ENCODE peak calls at places on chromosome 20, in six cellular contexts. Q, Z, F, H, T and M are unnamed samples. For H3K4me1, the result is how much of the 10 kb centered on the place peaks cover.

GRCh38 chr20:50274570-50275430 is 84.2 kb downstream of the CEBPB start:
- DNase-seq in Q (peak), H (no peak), F (no peak), Z (peak), T (no peak), M (peak)

GRCh38 chr20:58626076-58626475 is 25.0 kb upstream of the STX16 start:
- DNase-seq in F (no peak), T (no peak), Z (no peak), H (no peak), Q (no peak), M (no peak)

GRCh38 chr20:51696304-51697118 is 71.7 kb downstream of the ATP9A start:
- DNase-seq in F (no peak), H (peak), Q (no peak), T (no peak), Z (no peak), M (no peak)

GRCh38 chr20:39775110-39775509 is 813.0 kb downstream of the DHX35 start:
- DNase-seq in H (peak), Z (peak), F (no peak), T (no peak), Q (peak), M (peak)

GRCh38 chr20:24683676-24684075 is 214.2 kb downstream of the SYNDIG1 start:
- DNase-seq in H (no peak), T (no peak), F (no peak), Q (no peak), Z (no peak), M (no peak)

GRCh38 chr20:10508060-10508459 is 73.0 kb downstream of the SLX4IP start:
- DNase-seq in Q (no peak), H (peak), Z (no peak), F (no peak), T (peak), M (no peak)

GRCh38 chr20:35478804-35479472 is 23.5 kb downstream of the CEP250 start:
- DNase-seq in F (no peak), Q (peak), T (no peak), Z (no peak), H (no peak), M (no peak)

GRCh38 chr20:63945921-63946920 is 10.0 kb downstream of the UCKL1 start:
- DNase-seq in T (no peak), Z (peak), Q (peak), H (no peak), F (no peak), M (no peak)

GRCh38 chr20:41148956-41149355 is 11.6 kb downstream of the PLCG1 start:
- DNase-seq in F (no peak), Z (no peak), Q (no peak), H (no peak), T (no peak), M (no peak)

GRCh38 chr20:4136078-4136966 is 121.0 kb upstream of the RNF24 start:
- DNase-seq in T (no peak), F (no peak), Q (no peak), Z (no peak), H (no peak), M (no peak)

GRCh38 chr20:4234128-4234527 is 218.8 kb upstream of the RNF24 start:
- DNase-seq in Q (no peak), H (peak), Z (no peak), T (peak), F (peak), M (no peak)

GRCh38 chr20:44643596-44644383 is 7.7 kb downstream of the ADA start:
- DNase-seq in Z (peak), Q (peak), F (peak), T (no peak), H (peak), M (peak)

GRCh38 chr20:2125474-2126112 is 24.0 kb downstream of the STK35 start:
- DNase-seq in H (no peak), Z (no peak), Q (peak), T (no peak), F (no peak), M (no peak)

GRCh38 chr20:8481636-8482035 is 349.6 kb downstream of the PLCB1 start:
- DNase-seq in T (no peak), Z (no peak), Q (no peak), H (peak), F (no peak), M (no peak)

GRCh38 chr20:57322476-57322875 is 7.1 kb upstream of the SPO11 start:
- DNase-seq in H (no peak), Z (no peak), T (no peak), F (no peak), Q (no peak), M (no peak)

GRCh38 chr20:37596890-37597539 is 69.3 kb upstream of the BLCAP start:
- DNase-seq in Q (no peak), T (no peak), H (no peak), Z (no peak), F (no peak), M (no peak)

GRCh38 chr20:44448753-44449546 is 26.7 kb upstream of the TTPAL start:
- DNase-seq in T (no peak), Q (no peak), F (no peak), Z (no peak), H (no peak), M (no peak)

GRCh38 chr20:51966296-51966971 is 164.1 kb upstream of the SALL4 start:
- DNase-seq in H (peak), T (peak), Q (peak), F (peak), Z (no peak), M (no peak)

GRCh38 chr20:4470375-4470774 is 251.3 kb upstream of the PRND start:
- DNase-seq in Q (no peak), F (no peak), T (no peak), Z (no peak), H (peak), M (no peak)

GRCh38 chr20:8306916-8307315 is 174.8 kb downstream of the PLCB1 start:
- DNase-seq in H (no peak), T (no peak), Q (no peak), Z (no peak), F (no peak), M (no peak)

GRCh38 chr20:24936526-24937407 is 12.3 kb upstream of the CST7 start:
- DNase-seq in Q (no peak), T (no peak), H (no peak), Z (no peak), F (no peak), M (peak)

GRCh38 chr20:61435184-61435822 is 183.2 kb downstream of the CDH4 start:
- DNase-seq in Q (no peak), T (no peak), F (no peak), H (no peak), Z (no peak), M (no peak)

GRCh38 chr20:58893355-58894151 is 41.0 kb downstream of the GNAS start:
- DNase-seq in F (peak), H (no peak), Q (no peak), Z (no peak), T (no peak), M (no peak)

GRCh38 chr20:44019638-44020335 is 105.1 kb downstream of the TOX2 start:
- DNase-seq in H (peak), Q (no peak), Z (no peak), T (no peak), F (peak), M (no peak)

GRCh38 chr20:44218441-44218840 is 7.9 kb upstream of the OSER1 start:
- DNase-seq in F (no peak), Z (no peak), T (no peak), H (no peak), Q (no peak), M (no peak)

GRCh38 chr20:5674176-5674660 is 76.0 kb upstream of the SHLD1 start:
- DNase-seq in T (no peak), H (no peak), Q (no peak), Z (no peak), F (peak), M (no peak)

GRCh38 chr20:366042-366718 is 14.4 kb upstream of the TRIB3 start:
- DNase-seq in Q (no peak), F (no peak), T (peak), H (no peak), Z (no peak), M (no peak)

GRCh38 chr20:12821249-12821648 is 187.5 kb upstream of the SPTLC3 start:
- DNase-seq in Q (no peak), H (no peak), T (no peak), Z (no peak), F (no peak), M (no peak)

GRCh38 chr20:50333856-50334255 is 143.2 kb downstream of the CEBPB start:
- DNase-seq in Z (no peak), T (peak), H (peak), Q (no peak), F (no peak), M (peak)

GRCh38 chr20:51775241-51775640 is 7.1 kb upstream of the ATP9A start:
- DNase-seq in T (no peak), F (no peak), Z (no peak), H (no peak), Q (no peak), M (no peak)

GRCh38 chr20:21251278-21251677 is 51.9 kb upstream of the XRN2 start:
- DNase-seq in Q (no peak), H (no peak), Z (no peak), F (no peak), T (no peak), M (no peak)

GRCh38 chr20:34907616-34908469 is 31.4 kb downstream of the ACSS2 start:
- DNase-seq in Q (peak), Z (peak), F (peak), H (peak), T (peak), M (no peak)

GRCh38 chr20:46226602-46227001 is 81.7 kb downstream of the CDH22 start:
- DNase-seq in Q (no peak), H (peak), Z (no peak), T (no peak), F (no peak), M (no peak)

GRCh38 chr20:46004813-46005505 is 3.7 kb upstream of the MMP9 start:
- DNase-seq in H (no peak), Z (no peak), T (no peak), F (peak), Q (no peak), M (no peak)

GRCh38 chr20:17943343-17943742 is 25.3 kb downstream of the SNX5 start:
- DNase-seq in F (no peak), Z (no peak), H (no peak), T (no peak), Q (no peak), M (no peak)

GRCh38 chr20:17947474-17947815 is 21.1 kb downstream of the SNX5 start:
- DNase-seq in T (no peak), F (no peak), H (no peak), Z (no peak), Q (no peak), M (no peak)

GRCh38 chr20:17946040-17946439 is 22.6 kb downstream of the SNX5 start:
- DNase-seq in F (no peak), T (no peak), H (no peak), Z (no peak), Q (no peak), M (no peak)

GRCh38 chr20:17946572-17947473 is 21.8 kb downstream of the SNX5 start:
- DNase-seq in H (no peak), T (no peak), Q (no peak), F (no peak), Z (no peak), M (no peak)

DNA sequence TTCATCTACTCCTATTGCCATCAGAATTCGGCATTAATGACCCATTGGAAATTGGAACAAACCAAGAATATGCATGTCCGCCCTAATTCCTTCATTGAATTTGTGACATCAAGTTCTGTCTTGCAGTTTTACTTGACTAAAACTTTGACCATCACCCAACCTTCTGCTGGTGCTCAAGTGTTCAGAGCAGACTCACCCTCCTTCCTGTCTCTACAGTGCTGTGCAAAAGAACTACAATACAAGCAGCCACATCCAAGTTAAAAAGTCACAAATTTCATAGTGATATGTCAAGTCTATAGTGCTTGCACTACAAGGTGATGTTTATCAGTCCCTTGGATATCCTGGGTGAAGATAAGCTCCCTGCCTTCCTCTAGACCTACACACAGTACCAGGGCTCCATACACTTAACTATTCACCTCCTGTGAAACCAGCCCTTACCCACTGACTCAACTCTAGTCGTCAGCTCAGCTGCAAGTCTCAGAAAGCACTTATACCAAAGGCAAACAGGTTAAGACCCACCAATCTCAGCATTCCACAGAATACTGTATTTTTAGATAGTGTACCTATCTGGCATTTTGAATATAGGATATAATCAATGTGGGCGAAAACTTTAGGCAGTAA is 23.6 kb downstream of the SNX5 start:
- DNase-seq in H (no peak), Z (no peak), T (no peak), F (no peak), Q (no peak), M (no peak)
- H3K4me1 ChIP-seq in H (under half), Z (under half), T (under half), F (under half), Q (under half), M (under half)

GRCh38 chr20:47328841-47329448 is 27.6 kb downstream of the ZMYND8 start:
- DNase-seq in H (no peak), Z (peak), Q (peak), F (peak), T (peak), M (peak)
- H3K4me1 ChIP-seq in H (under half), Z (under half), Q (under half), F (under half), T (under half), M (under half)

DNA sequence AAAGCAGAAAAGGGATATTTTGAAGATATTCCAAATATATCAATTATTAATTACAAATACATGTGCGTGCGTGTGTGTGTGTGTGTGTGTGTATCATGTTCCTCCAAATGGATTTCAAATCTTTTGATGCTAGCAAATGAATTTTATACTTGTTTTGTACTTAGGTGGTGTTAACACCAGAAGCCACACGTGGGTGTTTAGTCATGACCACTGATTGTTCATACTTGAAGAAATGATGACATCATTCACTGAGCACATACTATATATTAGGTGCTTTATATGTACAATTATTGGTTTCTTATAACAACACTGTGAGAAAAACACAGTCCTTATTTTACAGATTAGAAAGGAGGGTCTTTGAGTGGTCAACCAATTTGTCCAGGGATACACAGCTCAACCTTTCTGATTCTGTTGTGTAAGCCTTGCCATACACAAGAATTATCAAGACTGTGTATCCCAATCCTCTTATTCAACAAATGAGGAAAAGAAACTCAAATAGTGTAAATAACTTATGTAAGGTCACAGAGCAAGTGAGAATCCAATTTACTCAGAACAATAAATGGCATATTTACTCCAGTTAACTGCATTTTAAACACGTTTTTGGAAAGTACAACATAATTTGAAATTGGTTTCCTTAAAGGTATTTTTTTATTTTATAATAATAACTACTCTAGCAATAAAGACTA is 88.5 kb downstream of the BCAS1 start:
- DNase-seq in F (no peak), Q (no peak), H (no peak), T (no peak), Z (no peak), M (no peak)
- H3K4me1 ChIP-seq in F (under half), Q (under half), H (under half), T (under half), Z (under half), M (under half)

GRCh38 chr20:48791014-48791413 is 36.8 kb downstream of the PREX1 start:
- DNase-seq in T (peak), Z (no peak), H (peak), Q (no peak), F (peak), M (no peak)
- H3K4me1 ChIP-seq in T (under half), Z (under half), H (under half), Q (under half), F (under half), M (half or more)

GRCh38 chr20:62806383-62807050 is 1.9 kb downstream of the OGFR start:
- DNase-seq in T (no peak), Q (no peak), F (no peak), H (no peak), Z (no peak), M (no peak)
- H3K4me1 ChIP-seq in T (under half), Q (half or more), F (under half), H (under half), Z (under half), M (under half)

DNA sequence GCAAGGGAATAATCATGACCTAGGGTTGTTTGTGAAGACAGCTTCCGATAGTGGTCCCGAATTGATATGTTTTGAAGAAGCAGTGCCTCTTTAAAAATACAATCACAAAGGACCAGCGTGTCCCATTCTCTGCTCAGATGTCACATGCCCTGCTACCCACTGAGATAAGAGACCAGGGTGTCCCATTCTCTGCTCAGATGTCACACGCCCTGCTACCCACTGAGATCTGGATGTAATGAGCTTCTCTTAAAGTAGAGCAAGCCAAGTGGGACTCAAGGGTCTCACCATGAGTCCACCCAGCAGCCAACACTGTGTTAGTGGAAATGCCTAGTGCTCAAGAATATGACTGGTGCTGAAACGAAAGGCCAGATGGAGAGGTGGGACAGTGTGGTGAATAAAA is 22.2 kb downstream of the RIN2 start:
- DNase-seq in H (no peak), Z (no peak), T (no peak), Q (no peak), F (no peak), M (no peak)
- H3K4me1 ChIP-seq in H (under half), Z (half or more), T (under half), Q (half or more), F (under half), M (half or more)

GRCh38 chr20:33783818-33784217 is 27.3 kb upstream of the CHMP4B start:
- DNase-seq in F (no peak), Q (no peak), T (no peak), H (no peak), Z (no peak), M (no peak)
- H3K4me1 ChIP-seq in F (under half), Q (under half), T (under half), H (under half), Z (under half), M (under half)